ENCODE peak calls at places on chromosomes 2 and 18, in five cellular contexts. I is NCI-H1092; D is aorta; C is NCI-H2081; V is stimulated activated CD4-positive, alpha-beta T cell treated with anti-CD3 and anti-CD28 coated beads, Interleukin-12 subunit alpha, Interleukin-12 subunit beta, amount 100 ng/mL, for 24 hours. M is an unnamed sample.

GRCh38 chr2:63023444-63023843 is 27.2 kb upstream of the OTX1 start:
- DNase-seq in I (no peak), D (no peak), C (peak; percentile 3), V (no peak), M (peak; percentile 61)

GRCh38 chr2:118310016-118310877 is 222.0 kb downstream of the INSIG2 start:
- DNase-seq in I (no peak), D (no peak), C (no peak), V (peak; percentile 40), M (no peak)

GRCh38 chr2:221969087-221969829 is 329.5 kb downstream of the PAX3 start:
- DNase-seq in I (peak; percentile 4), D (no peak), C (peak; percentile 10), V (no peak), M (peak; percentile 55)

GRCh38 chr18:3607309-3608098 is 157.5 kb downstream of the TGIF1 start:
- DNase-seq in I (no peak), D (no peak), C (no peak), V (no peak), M (no peak)

GRCh38 chr2:234879671-234880455 is 72.0 kb upstream of the SH3BP4 start:
- DNase-seq in I (no peak), D (no peak), C (no peak), V (no peak), M (no peak)

GRCh38 chr2:231521-232185 is 32.2 kb downstream of the SH3YL1 start:
- DNase-seq in I (no peak), D (no peak), C (no peak), V (no peak), M (no peak)

GRCh38 chr18:32213693-32214092 is 23.9 kb downstream of the MEP1B start:
- DNase-seq in I (no peak), D (no peak), C (no peak), V (no peak), M (no peak)

GRCh38 chr18:77114564-77115391 is 17.8 kb downstream of the MBP start:
- DNase-seq in I (no peak), D (peak; percentile 89), C (no peak), V (no peak), M (no peak)

GRCh38 chr18:9365406-9365805 is 30.8 kb downstream of the TWSG1 start:
- DNase-seq in I (no peak), D (no peak), C (no peak), V (no peak), M (no peak)

GRCh38 chr2:109021895-109022300 is 32.9 kb upstream of the EDAR start:
- DNase-seq in I (no peak), D (no peak), C (no peak), V (no peak), M (no peak)

GRCh38 chr2:52423111-52423510 is 1344.5 kb upstream of the CHAC2 start:
- DNase-seq in I (no peak), D (no peak), C (no peak), V (no peak), M (no peak)

GRCh38 chr2:16644204-16644925 is 21.3 kb downstream of the CYRIA start:
- DNase-seq in I (no peak), D (no peak), C (no peak), V (no peak), M (no peak)

GRCh38 chr2:192070099-192070498 is 124.6 kb downstream of the TMEFF2 start:
- DNase-seq in I (no peak), D (no peak), C (no peak), V (no peak), M (no peak)

GRCh38 chr2:201257941-201258665 is 2.2 kb upstream of the CASP8 start:
- DNase-seq in I (no peak), D (peak; percentile 82), C (no peak), V (peak; percentile 89), M (no peak)

GRCh38 chr18:73201940-73202339 is 334.2 kb upstream of the NETO1 start:
- DNase-seq in I (no peak), D (no peak), C (no peak), V (no peak), M (no peak)

GRCh38 chr18:9914584-9915290 is 921 bp downstream of the VAPA start:
- DNase-seq in I (peak; percentile 8), D (peak; percentile 93), C (peak; percentile 40), V (peak; percentile 66), M (peak; percentile 11)

GRCh38 chr18:74689251-74689650 is 91.6 kb downstream of the ZNF407 start:
- DNase-seq in I (no peak), D (no peak), C (no peak), V (no peak), M (no peak)

M was measured in NCI-H1694.